ENCODE peak calls at places on chromosomes 13 and 19, in four cellular contexts. One of them, this sample, is unnamed.

GRCh38 chr13:35597451-35597850 is 121.0 kb upstream of the MAB21L1 start:
- DNase-seq in HT1080: no peak
- DNase-seq in activated CD4-positive, alpha-beta T cell treated with anti-CD3 and anti-CD28 coated beads, Interleukin-2, amount 50 U/mL, for 1 hour: no peak
- DNase-seq in PC-3: no peak
- DNase-seq in this sample: no peak

GRCh38 chr19:46733693-46734240 is 12.1 kb upstream of the FKRP start:
- DNase-seq in HT1080: no peak
- DNase-seq in activated CD4-positive, alpha-beta T cell treated with anti-CD3 and anti-CD28 coated beads, Interleukin-2, amount 50 U/mL, for 1 hour: no peak
- DNase-seq in PC-3: no peak
- DNase-seq in this sample: no peak

GRCh38 chr13:51800456-51800855 is 3.5 kb downstream of the DHRS12 start:
- DNase-seq in HT1080: no peak
- DNase-seq in activated CD4-positive, alpha-beta T cell treated with anti-CD3 and anti-CD28 coated beads, Interleukin-2, amount 50 U/mL, for 1 hour: no peak
- DNase-seq in PC-3: no peak
- DNase-seq in this sample: no peak

GRCh38 chr13:35930665-35931631 is 200.2 kb downstream of the DCLK1 start:
- DNase-seq in HT1080: no peak
- DNase-seq in activated CD4-positive, alpha-beta T cell treated with anti-CD3 and anti-CD28 coated beads, Interleukin-2, amount 50 U/mL, for 1 hour: no peak
- DNase-seq in PC-3: no peak
- DNase-seq in this sample: no peak

GRCh38 chr19:44718441-44719261 is 19.7 kb downstream of the CEACAM16 start:
- DNase-seq in HT1080: peak; percentile 85
- DNase-seq in activated CD4-positive, alpha-beta T cell treated with anti-CD3 and anti-CD28 coated beads, Interleukin-2, amount 50 U/mL, for 1 hour: no peak
- DNase-seq in PC-3: peak; percentile 61
- DNase-seq in this sample: peak; percentile 95

GRCh38 chr13:43026262-43026661 is 2.9 kb downstream of the DNAJC15 start:
- DNase-seq in HT1080: no peak
- DNase-seq in activated CD4-positive, alpha-beta T cell treated with anti-CD3 and anti-CD28 coated beads, Interleukin-2, amount 50 U/mL, for 1 hour: no peak
- DNase-seq in PC-3: no peak
- DNase-seq in this sample: no peak

GRCh38 chr13:94617389-94618000 is 15.8 kb downstream of the GPR180 start:
- DNase-seq in HT1080: no peak
- DNase-seq in activated CD4-positive, alpha-beta T cell treated with anti-CD3 and anti-CD28 coated beads, Interleukin-2, amount 50 U/mL, for 1 hour: peak; percentile 7
- DNase-seq in PC-3: peak; percentile 49
- DNase-seq in this sample: no peak

GRCh38 chr13:20960663-20961309 is 58.2 kb upstream of the XPO4 start:
- DNase-seq in HT1080: peak; percentile 9
- DNase-seq in activated CD4-positive, alpha-beta T cell treated with anti-CD3 and anti-CD28 coated beads, Interleukin-2, amount 50 U/mL, for 1 hour: no peak
- DNase-seq in PC-3: peak; percentile 44
- DNase-seq in this sample: no peak

GRCh38 chr19:15210323-15210774 is 9.6 kb upstream of the NOTCH3 start:
- DNase-seq in HT1080: peak; percentile 72
- DNase-seq in activated CD4-positive, alpha-beta T cell treated with anti-CD3 and anti-CD28 coated beads, Interleukin-2, amount 50 U/mL, for 1 hour: no peak
- DNase-seq in PC-3: peak; percentile 83
- DNase-seq in this sample: peak; percentile 91

This sample was measured in A549.